ENCODE peak calls at places on chromosomes 13 and 19, in eight cellular contexts. D is T-cell; O is right cardiac atrium; W is activated B cell treated with CpG ODN at 0.5 μM for 24 hours; J is stimulated activated naive B cell treated with anti-CD40 and anti-IgM and Interleukin-4, amounts not matched to agents 10 μg/mL and 1 μg/mL and 100 μg/mL, for 72 hours; P is heart left ventricle; I is activated T-helper 17 cell treated with anti-CD3 and anti-CD28 coated beads, Interleukin-2, amount 50 U/mL, for 72 hours; L is activated CD4-positive, CD25-positive, alpha-beta regulatory T cell treated with anti-CD3 and anti-CD28 coated beads, Interleukin-2, amount 50 U/mL, for 24 hours. V is an unnamed sample.

GRCh38 chr13:83975668-83976165 is 93.4 kb upstream of the SLITRK1 start:
- ATAC-seq in D (no peak), O (no peak), W (no peak), J (no peak), P (no peak), I (peak; percentile 16), L (no peak), V (no peak)

GRCh38 chr19:19105365-19106060 is 32.8 kb downstream of the TMEM161A start:
- ATAC-seq in D (no peak), O (peak; percentile 87), W (peak; percentile 72), J (peak; percentile 63), P (peak; percentile 68), I (no peak), L (no peak), V (peak; percentile 80)

GRCh38 chr13:100584901-100585300 is 3.7 kb downstream of the GGACT start:
- ATAC-seq in D (peak; percentile 4), O (no peak), W (no peak), J (no peak), P (no peak), I (peak; percentile 19), L (no peak), V (no peak)

GRCh38 chr19:16435999-16436650 is 35.6 kb downstream of the EPS15L1 start:
- ATAC-seq in D (no peak), O (peak; percentile 56), W (peak; percentile 56), J (peak; percentile 88), P (peak; percentile 64), I (peak; percentile 61), L (no peak), V (no peak)

GRCh38 chr19:44571830-44572661 is 41.3 kb upstream of the IGSF23 start:
- ATAC-seq in D (no peak), O (peak; percentile 33), W (no peak), J (no peak), P (peak; percentile 39), I (no peak), L (no peak), V (no peak)

GRCh38 chr19:13026478-13026999 is 31.3 kb downstream of the NFIX start:
- ATAC-seq in D (no peak), O (no peak), W (no peak), J (no peak), P (no peak), I (no peak), L (no peak), V (no peak)

GRCh38 chr13:111213964-111214726 is 99.0 kb downstream of the ARHGEF7 start:
- ATAC-seq in D (no peak), O (no peak), W (peak; percentile 78), J (peak; percentile 80), P (peak; percentile 9), I (no peak), L (no peak), V (no peak)

GRCh38 chr19:45195764-45196163 is 17.2 kb downstream of the BLOC1S3 start:
- ATAC-seq in D (no peak), O (no peak), W (no peak), J (no peak), P (no peak), I (no peak), L (no peak), V (no peak)

GRCh38 chr13:109427695-109428094 is 358.7 kb downstream of the IRS2 start:
- ATAC-seq in D (no peak), O (no peak), W (no peak), J (no peak), P (no peak), I (no peak), L (no peak), V (no peak)

GRCh38 chr13:21219044-21219381 is 42.6 kb downstream of the MRPL57 start:
- ATAC-seq in D (no peak), O (no peak), W (no peak), J (peak; percentile 61), P (no peak), I (no peak), L (no peak), V (no peak)

GRCh38 chr19:14127929-14128509 is 8.4 kb downstream of the ASF1B start:
- ATAC-seq in D (no peak), O (peak; percentile 81), W (no peak), J (no peak), P (peak; percentile 93), I (no peak), L (no peak), V (peak; percentile 61)

GRCh38 chr19:55262359-55262758 is 3.5 kb upstream of the PPP6R1 start:
- ATAC-seq in D (no peak), O (no peak), W (no peak), J (no peak), P (no peak), I (no peak), L (no peak), V (no peak)

GRCh38 chr13:104004572-104004971 is 938.4 kb upstream of the SLC10A2 start:
- ATAC-seq in D (no peak), O (no peak), W (no peak), J (no peak), P (no peak), I (no peak), L (no peak), V (no peak)

GRCh38 chr19:39595950-39596349 is 6.4 kb upstream of the LGALS13 start:
- ATAC-seq in D (no peak), O (no peak), W (no peak), J (no peak), P (no peak), I (no peak), L (no peak), V (no peak)

GRCh38 chr19:18856385-18857126 is 24.8 kb downstream of the UPF1 start:
- ATAC-seq in D (no peak), O (no peak), W (no peak), J (no peak), P (no peak), I (no peak), L (no peak), V (no peak)

GRCh38 chr19:39936020-39936419 is 1.6 kb upstream of the FCGBP start:
- ATAC-seq in D (no peak), O (no peak), W (no peak), J (peak; percentile 31), P (no peak), I (no peak), L (no peak), V (no peak)